ENCODE peak calls at places on chromosomes 4 and X, in eight cellular contexts. X is HFFc6; C is iris pigment epithelial cell; N is GM04503; F is GDM1; S is HCT116; O is HEK293T; R is activated CD4-positive, alpha-beta T cell treated with anti-CD3 and anti-CD28 coated beads for 1 hour. G is an unnamed sample.

GRCh38 chrX:124860736-124861135 is 458.9 kb upstream of the TEX13C start:
- DNase-seq in X (no peak), C (no peak), N (no peak), F (no peak), S (no peak), O (no peak), R (no peak), G (no peak)

GRCh38 chr4:26320159-26320452 is 708 bp upstream of the RBPJ start:
- DNase-seq in X (peak), C (peak), N (no peak), F (no peak), S (no peak), O (no peak), R (peak), G (no peak)

GRCh38 chrX:46255066-46255465 is 290.2 kb downstream of the ZNF674 start:
- DNase-seq in X (no peak), C (no peak), N (peak), F (no peak), S (no peak), O (no peak), R (no peak), G (no peak)

GRCh38 chr4:57070461-57070860 is 39.7 kb downstream of the IGFBP7 start:
- DNase-seq in X (no peak), C (no peak), N (no peak), F (no peak), S (no peak), O (no peak), R (no peak), G (no peak)

GRCh38 chrX:106499473-106499872 is 112.3 kb upstream of the RADX start:
- DNase-seq in X (no peak), C (no peak), N (no peak), F (no peak), S (no peak), O (no peak), R (no peak), G (no peak)

GRCh38 chr4:99811850-99812249 is 4.8 kb upstream of the DAPP1 start:
- DNase-seq in X (peak), C (peak), N (no peak), F (no peak), S (peak), O (peak), R (no peak), G (no peak)

GRCh38 chr4:37802068-37802666 is 24.3 kb upstream of the PGM2 start:
- DNase-seq in X (peak), C (no peak), N (no peak), F (peak), S (peak), O (peak), R (no peak), G (no peak)

GRCh38 chr4:15902741-15903140 is 35.8 kb downstream of the FGFBP1 start:
- DNase-seq in X (no peak), C (no peak), N (no peak), F (no peak), S (no peak), O (no peak), R (no peak), G (no peak)

GRCh38 chr4:1976416-1977352 is 32.1 kb downstream of the NELFA start:
- DNase-seq in X (no peak), C (no peak), N (no peak), F (no peak), S (no peak), O (no peak), R (no peak), G (no peak)

GRCh38 chr4:83043801-83044407 is 8.9 kb downstream of the COPS4 start:
- DNase-seq in X (peak), C (peak), N (peak), F (no peak), S (no peak), O (no peak), R (no peak), G (no peak)

GRCh38 chr4:113394730-113395530 is 345.5 kb downstream of the ANK2 start:
- DNase-seq in X (peak), C (peak), N (peak), F (peak), S (peak), O (peak), R (no peak), G (no peak)

GRCh38 chr4:6551660-6552059 is 23.3 kb upstream of the MAN2B2 start:
- DNase-seq in X (no peak), C (no peak), N (no peak), F (no peak), S (no peak), O (no peak), R (no peak), G (no peak)

GRCh38 chr4:4490816-4491215 is 51.0 kb downstream of the STX18 start:
- DNase-seq in X (no peak), C (no peak), N (no peak), F (no peak), S (no peak), O (no peak), R (no peak), G (no peak)

GRCh38 chrX:13851996-13852695 is 35.3 kb upstream of the GPM6B start:
- DNase-seq in X (no peak), C (no peak), N (no peak), F (no peak), S (no peak), O (no peak), R (no peak), G (no peak)

GRCh38 chr4:54090804-54091623 is 8.9 kb upstream of the GSX2 start:
- DNase-seq in X (no peak), C (peak), N (no peak), F (no peak), S (no peak), O (no peak), R (no peak), G (peak)

GRCh38 chrX:135535077-135535630 is 14.7 kb downstream of the INTS6L start:
- DNase-seq in X (no peak), C (no peak), N (no peak), F (no peak), S (no peak), O (no peak), R (no peak), G (no peak)

GRCh38 chrX:45007598-45007997 is 134.6 kb downstream of the KDM6A start:
- DNase-seq in X (no peak), C (no peak), N (no peak), F (no peak), S (no peak), O (no peak), R (no peak), G (no peak)

GRCh38 chr4:41610474-41610873 is 72.5 kb downstream of the LIMCH1 start:
- DNase-seq in X (no peak), C (no peak), N (no peak), F (no peak), S (no peak), O (no peak), R (no peak), G (no peak)

GRCh38 chr4:4260185-4260751 is 12.2 kb upstream of the TMEM128 start:
- DNase-seq in X (peak), C (peak), N (no peak), F (peak), S (peak), O (peak), R (no peak), G (no peak)

GRCh38 chrX:110146521-110146920 is 143.6 kb downstream of the TMEM164 start:
- DNase-seq in X (no peak), C (peak), N (no peak), F (peak), S (peak), O (peak), R (no peak), G (no peak)

GRCh38 chrX:9392445-9392844 is 72.4 kb upstream of the TBL1X start:
- DNase-seq in X (peak), C (no peak), N (no peak), F (no peak), S (no peak), O (no peak), R (no peak), G (no peak)

GRCh38 chrX:9293051-9293496 is 171.8 kb upstream of the TBL1X start:
- DNase-seq in X (no peak), C (no peak), N (no peak), F (no peak), S (no peak), O (no peak), R (no peak), G (no peak)